ENCODE peak calls at places on chromosomes 4 and X, in ten cellular contexts. One of them, this sample, is unnamed.

GRCh38 chrX:133265331-133265730 is 47.2 kb upstream of the TFDP3 start:
- DNase-seq in K562: no peak
- DNase-seq in cardiac muscle cell: peak; percentile 76
- DNase-seq in right lobe of liver: no peak
- DNase-seq in iPS DF 6.9: peak; percentile 58
- DNase-seq in left ventricle myocardium inferior: no peak
- DNase-seq in left lung: no peak
- DNase-seq in lower lobe of right lung: peak; percentile 44
- DNase-seq in fibroblast of lung: no peak
- DNase-seq in PC-9: no peak
- DNase-seq in this sample: no peak

GRCh38 chr4:175376287-175376977 is 435.6 kb downstream of the GPM6A start:
- DNase-seq in cardiac muscle cell: no peak
- DNase-seq in fibroblast of lung: no peak
- DNase-seq in lower lobe of right lung: no peak
- DNase-seq in K562: no peak
- DNase-seq in iPS DF 6.9: no peak
- DNase-seq in left lung: no peak
- DNase-seq in left ventricle myocardium inferior: no peak
- DNase-seq in PC-9: no peak
- DNase-seq in right lobe of liver: no peak
- DNase-seq in this sample: no peak

GRCh38 chr4:168183717-168184571 is 91.6 kb downstream of the ANXA10 start:
- DNase-seq in lower lobe of right lung: no peak
- DNase-seq in fibroblast of lung: peak; percentile 69
- DNase-seq in PC-9: no peak
- DNase-seq in K562: peak; percentile 36
- DNase-seq in left ventricle myocardium inferior: no peak
- DNase-seq in cardiac muscle cell: peak; percentile 42
- DNase-seq in left lung: no peak
- DNase-seq in right lobe of liver: no peak
- DNase-seq in iPS DF 6.9: no peak
- DNase-seq in this sample: no peak

GRCh38 chr4:85741921-85742591 is 267.1 kb downstream of the ARHGAP24 start:
- DNase-seq in left lung: peak; percentile 49
- DNase-seq in left ventricle myocardium inferior: peak; percentile 28
- DNase-seq in PC-9: no peak
- DNase-seq in fibroblast of lung: no peak
- DNase-seq in right lobe of liver: peak; percentile 30
- DNase-seq in cardiac muscle cell: no peak
- DNase-seq in lower lobe of right lung: no peak
- DNase-seq in iPS DF 6.9: no peak
- DNase-seq in K562: peak; percentile 64
- DNase-seq in this sample: peak; percentile 77

GRCh38 chr4:106315476-106315967 is 487 bp downstream of the TBCK start:
- DNase-seq in cardiac muscle cell: no peak
- DNase-seq in right lobe of liver: no peak
- DNase-seq in PC-9: peak; percentile 74
- DNase-seq in lower lobe of right lung: peak; percentile 42
- DNase-seq in left ventricle myocardium inferior: no peak
- DNase-seq in K562: no peak
- DNase-seq in fibroblast of lung: peak; percentile 17
- DNase-seq in iPS DF 6.9: no peak
- DNase-seq in left lung: no peak
- DNase-seq in this sample: peak; percentile 47

GRCh38 chr4:10554694-10555093 is 97.5 kb upstream of the ZNF518B start:
- DNase-seq in lower lobe of right lung: no peak
- DNase-seq in left ventricle myocardium inferior: no peak
- DNase-seq in iPS DF 6.9: no peak
- DNase-seq in right lobe of liver: no peak
- DNase-seq in K562: peak; percentile 62
- DNase-seq in PC-9: peak; percentile 38
- DNase-seq in left lung: no peak
- DNase-seq in cardiac muscle cell: peak; percentile 69
- DNase-seq in fibroblast of lung: peak; percentile 81
- DNase-seq in this sample: no peak

GRCh38 chrX:47499291-47499690 is 16.3 kb upstream of the ZNF41 start:
- DNase-seq in cardiac muscle cell: no peak
- DNase-seq in left ventricle myocardium inferior: no peak
- DNase-seq in K562: no peak
- DNase-seq in right lobe of liver: no peak
- DNase-seq in PC-9: no peak
- DNase-seq in iPS DF 6.9: no peak
- DNase-seq in left lung: no peak
- DNase-seq in fibroblast of lung: no peak
- DNase-seq in lower lobe of right lung: no peak
- DNase-seq in this sample: no peak

GRCh38 chr4:78121338-78121904 is 64.3 kb downstream of the FRAS1 start:
- DNase-seq in fibroblast of lung: no peak
- DNase-seq in K562: no peak
- DNase-seq in PC-9: no peak
- DNase-seq in left ventricle myocardium inferior: peak; percentile 48
- DNase-seq in cardiac muscle cell: peak; percentile 48
- DNase-seq in lower lobe of right lung: peak; percentile 69
- DNase-seq in left lung: peak; percentile 72
- DNase-seq in right lobe of liver: no peak
- DNase-seq in iPS DF 6.9: no peak
- DNase-seq in this sample: no peak

GRCh38 chrX:108261541-108262218 is 170.1 kb downstream of the ATG4A start:
- DNase-seq in lower lobe of right lung: no peak
- DNase-seq in iPS DF 6.9: no peak
- DNase-seq in cardiac muscle cell: no peak
- DNase-seq in left lung: no peak
- DNase-seq in right lobe of liver: no peak
- DNase-seq in K562: no peak
- DNase-seq in PC-9: no peak
- DNase-seq in fibroblast of lung: peak; percentile 92
- DNase-seq in left ventricle myocardium inferior: no peak
- DNase-seq in this sample: no peak

GRCh38 chrX:68978211-68978780 is 149.5 kb downstream of the EFNB1 start:
- DNase-seq in K562: no peak
- DNase-seq in PC-9: no peak
- DNase-seq in fibroblast of lung: peak; percentile 41
- DNase-seq in left ventricle myocardium inferior: no peak
- DNase-seq in lower lobe of right lung: no peak
- DNase-seq in left lung: no peak
- DNase-seq in right lobe of liver: no peak
- DNase-seq in iPS DF 6.9: no peak
- DNase-seq in cardiac muscle cell: peak; percentile 52
- DNase-seq in this sample: peak; percentile 75

GRCh38 chr4:23237771-23238170 is 545.0 kb downstream of the GBA3 start:
- DNase-seq in iPS DF 6.9: no peak
- DNase-seq in cardiac muscle cell: no peak
- DNase-seq in right lobe of liver: peak; percentile 51
- DNase-seq in K562: no peak
- DNase-seq in fibroblast of lung: peak; percentile 82
- DNase-seq in PC-9: no peak
- DNase-seq in left lung: no peak
- DNase-seq in left ventricle myocardium inferior: peak; percentile 34
- DNase-seq in lower lobe of right lung: no peak
- DNase-seq in this sample: no peak

GRCh38 chrX:15564981-15565579 is 35.7 kb downstream of the ACE2 start:
- DNase-seq in PC-9: peak; percentile 80
- DNase-seq in left lung: peak; percentile 59
- DNase-seq in iPS DF 6.9: no peak
- DNase-seq in cardiac muscle cell: peak; percentile 73
- DNase-seq in lower lobe of right lung: peak; percentile 73
- DNase-seq in K562: peak; percentile 78
- DNase-seq in fibroblast of lung: peak; percentile 67
- DNase-seq in right lobe of liver: peak; percentile 35
- DNase-seq in left ventricle myocardium inferior: peak; percentile 40
- DNase-seq in this sample: peak; percentile 57

GRCh38 chr4:78592104-78592783 is 40.7 kb downstream of the ANXA3 start:
- DNase-seq in K562: peak; percentile 75
- DNase-seq in iPS DF 6.9: peak; percentile 13
- DNase-seq in PC-9: no peak
- DNase-seq in right lobe of liver: no peak
- DNase-seq in left ventricle myocardium inferior: no peak
- DNase-seq in fibroblast of lung: no peak
- DNase-seq in left lung: no peak
- DNase-seq in lower lobe of right lung: no peak
- DNase-seq in cardiac muscle cell: no peak
- DNase-seq in this sample: no peak

GRCh38 chrX:115642895-115643530 is 82.0 kb downstream of the PLS3 start:
- DNase-seq in cardiac muscle cell: peak; percentile 54
- DNase-seq in lower lobe of right lung: no peak
- DNase-seq in left ventricle myocardium inferior: no peak
- DNase-seq in PC-9: peak; percentile 44
- DNase-seq in right lobe of liver: no peak
- DNase-seq in K562: peak; percentile 53
- DNase-seq in left lung: no peak
- DNase-seq in iPS DF 6.9: no peak
- DNase-seq in fibroblast of lung: peak; percentile 77
- DNase-seq in this sample: no peak

GRCh38 chr4:6421397-6421796 is 51.0 kb downstream of the PPP2R2C start:
- DNase-seq in iPS DF 6.9: no peak
- DNase-seq in K562: no peak
- DNase-seq in left ventricle myocardium inferior: no peak
- DNase-seq in cardiac muscle cell: no peak
- DNase-seq in lower lobe of right lung: no peak
- DNase-seq in left lung: no peak
- DNase-seq in right lobe of liver: no peak
- DNase-seq in PC-9: no peak
- DNase-seq in fibroblast of lung: no peak
- DNase-seq in this sample: no peak

GRCh38 chr4:48340905-48341775 is at the start of gene SLAIN2:
- DNase-seq in lower lobe of right lung: peak; percentile 100
- DNase-seq in iPS DF 6.9: peak; percentile 77
- DNase-seq in left lung: peak; percentile 100
- DNase-seq in right lobe of liver: peak; percentile 100
- DNase-seq in left ventricle myocardium inferior: peak; percentile 100
- DNase-seq in K562: peak; percentile 98
- DNase-seq in fibroblast of lung: peak; percentile 98
- DNase-seq in PC-9: peak; percentile 86
- DNase-seq in cardiac muscle cell: peak; percentile 99
- DNase-seq in this sample: peak; percentile 100
- H3K4me1 ChIP-seq in lower lobe of right lung: peaks cover 39% of the 10 kb centered on the region
- H3K4me1 ChIP-seq in iPS DF 6.9: no peaks in the 10 kb centered on the region
- H3K4me1 ChIP-seq in left lung: peaks cover 10% of the 10 kb centered on the region
- H3K4me1 ChIP-seq in right lobe of liver: peaks cover 39% of the 10 kb centered on the region
- H3K4me1 ChIP-seq in left ventricle myocardium inferior: peaks cover 61% of the 10 kb centered on the region
- H3K4me1 ChIP-seq in K562: peaks cover 8% of the 10 kb centered on the region
- H3K4me1 ChIP-seq in fibroblast of lung: peaks cover 15% of the 10 kb centered on the region
- H3K4me1 ChIP-seq in PC-9: peaks cover 57% of the 10 kb centered on the region
- H3K4me1 ChIP-seq in cardiac muscle cell: peaks cover 25% of the 10 kb centered on the region
- H3K4me1 ChIP-seq in this sample: peaks cover 2% of the 10 kb centered on the region

GRCh38 chr4:8730681-8731080 is 138.1 kb downstream of the CPZ start:
- DNase-seq in left lung: peak; percentile 14
- DNase-seq in fibroblast of lung: no peak
- DNase-seq in K562: no peak
- DNase-seq in iPS DF 6.9: no peak
- DNase-seq in cardiac muscle cell: no peak
- DNase-seq in left ventricle myocardium inferior: no peak
- DNase-seq in lower lobe of right lung: peak; percentile 27
- DNase-seq in right lobe of liver: peak; percentile 5
- DNase-seq in PC-9: no peak
- DNase-seq in this sample: peak; percentile 41
- H3K4me3 ChIP-seq in left lung: no peak overlapping the region
- H3K4me3 ChIP-seq in fibroblast of lung: no peak overlapping the region
- H3K4me3 ChIP-seq in K562: no peak overlapping the region
- H3K4me3 ChIP-seq in iPS DF 6.9: no peak overlapping the region
- H3K4me3 ChIP-seq in cardiac muscle cell: no peak overlapping the region
- H3K4me3 ChIP-seq in left ventricle myocardium inferior: no peak overlapping the region
- H3K4me3 ChIP-seq in lower lobe of right lung: no peak overlapping the region
- H3K4me3 ChIP-seq in right lobe of liver: no peak overlapping the region
- H3K4me3 ChIP-seq in PC-9: no peak overlapping the region
- H3K4me3 ChIP-seq in this sample: no peak overlapping the region

GRCh38 chrX:97402333-97402732 is 518.6 kb downstream of the RPA4 start:
- DNase-seq in lower lobe of right lung: no peak
- DNase-seq in fibroblast of lung: peak; percentile 17
- DNase-seq in iPS DF 6.9: no peak
- DNase-seq in PC-9: no peak
- DNase-seq in left lung: no peak
- DNase-seq in K562: no peak
- DNase-seq in left ventricle myocardium inferior: no peak
- DNase-seq in cardiac muscle cell: no peak
- DNase-seq in right lobe of liver: no peak
- DNase-seq in this sample: no peak
- H3K4me1 ChIP-seq in lower lobe of right lung: no peaks in the 10 kb centered on the region
- H3K4me1 ChIP-seq in fibroblast of lung: peaks cover 2% of the 10 kb centered on the region
- H3K4me1 ChIP-seq in iPS DF 6.9: no peaks in the 10 kb centered on the region
- H3K4me1 ChIP-seq in PC-9: peaks cover 29% of the 10 kb centered on the region
- H3K4me1 ChIP-seq in left lung: no peaks in the 10 kb centered on the region
- H3K4me1 ChIP-seq in K562: no peaks in the 10 kb centered on the region
- H3K4me1 ChIP-seq in left ventricle myocardium inferior: no peaks in the 10 kb centered on the region
- H3K4me1 ChIP-seq in cardiac muscle cell: peaks cover 6% of the 10 kb centered on the region
- H3K4me1 ChIP-seq in right lobe of liver: no peaks in the 10 kb centered on the region
- H3K4me1 ChIP-seq in this sample: no peaks in the 10 kb centered on the region

GRCh38 chrX:2889045-2889605 is 40.0 kb downstream of the ARSD start:
- DNase-seq in PC-9: no peak
- DNase-seq in left lung: no peak
- DNase-seq in lower lobe of right lung: no peak
- DNase-seq in right lobe of liver: no peak
- DNase-seq in K562: no peak
- DNase-seq in left ventricle myocardium inferior: no peak
- DNase-seq in cardiac muscle cell: no peak
- DNase-seq in iPS DF 6.9: no peak
- DNase-seq in fibroblast of lung: no peak
- DNase-seq in this sample: no peak
- H3K4me3 ChIP-seq in PC-9: peak overlapping the region; percentile 34
- H3K4me3 ChIP-seq in left lung: peak overlapping the region; percentile 36
- H3K4me3 ChIP-seq in lower lobe of right lung: peak overlapping the region; percentile 48
- H3K4me3 ChIP-seq in right lobe of liver: peak overlapping the region; percentile 46
- H3K4me3 ChIP-seq in K562: peak overlapping the region; percentile 16
- H3K4me3 ChIP-seq in left ventricle myocardium inferior: peak overlapping the region; percentile 60
- H3K4me3 ChIP-seq in cardiac muscle cell: no peak overlapping the region
- H3K4me3 ChIP-seq in iPS DF 6.9: no peak overlapping the region
- H3K4me3 ChIP-seq in fibroblast of lung: peak overlapping the region; percentile 60
- H3K4me3 ChIP-seq in this sample: peak overlapping the region; percentile 69

DNA sequence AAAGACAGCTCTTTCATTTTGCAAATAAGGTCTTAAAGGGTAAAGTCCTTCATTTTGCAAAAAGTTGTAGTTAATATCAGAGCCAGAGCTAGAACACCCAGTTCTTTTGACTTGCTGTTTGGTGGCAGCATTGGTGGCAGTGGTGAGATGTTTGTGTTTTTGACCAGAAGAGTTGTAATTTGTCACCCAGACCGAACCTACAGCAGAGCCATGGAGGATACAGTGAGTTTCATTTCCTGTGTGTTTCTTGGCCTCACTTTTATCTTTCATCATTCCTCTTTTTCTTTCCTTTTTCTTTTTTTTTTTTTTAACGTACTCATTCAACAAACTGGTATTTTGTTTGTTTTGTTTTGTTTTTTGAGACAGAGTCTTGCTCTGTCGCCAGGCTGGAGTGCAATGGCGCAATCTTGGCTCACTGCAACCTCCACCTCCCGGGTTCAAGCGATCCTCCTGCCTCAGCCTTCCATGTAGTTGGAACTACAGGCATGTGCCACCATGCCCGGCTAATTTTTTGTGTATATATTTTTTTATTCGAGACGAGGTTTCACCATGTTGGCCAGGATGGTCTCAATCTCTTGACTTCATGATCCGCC is 116.4 kb downstream of the AFF1 start:
- DNase-seq in iPS DF 6.9: no peak
- DNase-seq in PC-9: no peak
- DNase-seq in lower lobe of right lung: no peak
- DNase-seq in K562: no peak
- DNase-seq in cardiac muscle cell: no peak
- DNase-seq in right lobe of liver: no peak
- DNase-seq in left lung: no peak
- DNase-seq in left ventricle myocardium inferior: no peak
- DNase-seq in fibroblast of lung: peak; percentile 48
- DNase-seq in this sample: no peak
- H3K4me1 ChIP-seq in iPS DF 6.9: peaks cover 2% of the 10 kb centered on the region
- H3K4me1 ChIP-seq in PC-9: no peaks in the 10 kb centered on the region
- H3K4me1 ChIP-seq in lower lobe of right lung: peaks cover 53% of the 10 kb centered on the region
- H3K4me1 ChIP-seq in K562: peaks cover 14% of the 10 kb centered on the region
- H3K4me1 ChIP-seq in cardiac muscle cell: peaks cover 50% of the 10 kb centered on the region
- H3K4me1 ChIP-seq in right lobe of liver: peaks cover 29% of the 10 kb centered on the region
- H3K4me1 ChIP-seq in left lung: peaks cover 6% of the 10 kb centered on the region
- H3K4me1 ChIP-seq in left ventricle myocardium inferior: peaks cover 98% of the 10 kb centered on the region
- H3K4me1 ChIP-seq in fibroblast of lung: no peaks in the 10 kb centered on the region
- H3K4me1 ChIP-seq in this sample: peaks cover 14% of the 10 kb centered on the region

This sample was measured in aorta.